ENCODE peak calls at places on chromosomes 4 and X, in five cellular contexts. X, G, O, Z and N are unnamed samples. For H3K79me1, the result is how much of the 10 kb centered on the place peaks cover.

GRCh38 chrX:72128881-72129280 is 2.8 kb downstream of the RTL5 start:
- DNase-seq in X (peak), G (no peak), O (no peak), Z (no peak), N (no peak)

GRCh38 chr4:38387348-38387747 is 276.7 kb upstream of the KLF3 start:
- DNase-seq in X (no peak), G (no peak), O (peak), Z (no peak), N (no peak)

GRCh38 chr4:10554694-10555093 is 97.5 kb upstream of the ZNF518B start:
- DNase-seq in X (peak), G (peak), O (peak), Z (no peak), N (peak)

GRCh38 chrX:11386812-11387211 is 93.6 kb downstream of the AMELX start:
- DNase-seq in X (no peak), G (no peak), O (no peak), Z (no peak), N (no peak)

GRCh38 chr4:148229798-148230197 is 212.4 kb downstream of the NR3C2 start:
- DNase-seq in X (no peak), G (no peak), O (no peak), Z (no peak), N (no peak)

GRCh38 chrX:12013220-12013619 is 125.1 kb upstream of the FRMPD4 start:
- DNase-seq in X (no peak), G (no peak), O (peak), Z (no peak), N (peak)

GRCh38 chr4:40940317-40940720 is 190.6 kb downstream of the NSUN7 start:
- DNase-seq in X (no peak), G (no peak), O (no peak), Z (no peak), N (no peak)

GRCh38 chr4:101155859-101156430 is 191.4 kb downstream of the PPP3CA start:
- DNase-seq in X (no peak), G (no peak), O (no peak), Z (no peak), N (no peak)

GRCh38 chrX:97109730-97110129 is 226.0 kb downstream of the RPA4 start:
- DNase-seq in X (no peak), G (no peak), O (no peak), Z (no peak), N (no peak)

GRCh38 chr4:142850478-142850877 is 4.4 kb upstream of the INPP4B start:
- DNase-seq in X (peak), G (no peak), O (no peak), Z (no peak), N (no peak)

GRCh38 chr4:159052315-159052714 is 50.6 kb upstream of the RAPGEF2 start:
- DNase-seq in X (no peak), G (no peak), O (no peak), Z (no peak), N (no peak)

GRCh38 chr4:26197018-26197779 is 123.6 kb upstream of the RBPJ start:
- DNase-seq in X (no peak), G (no peak), O (peak), Z (no peak), N (peak)

GRCh38 chr4:165201806-165202205 is 5.6 kb upstream of the KLHL2 start:
- DNase-seq in X (no peak), G (no peak), O (no peak), Z (no peak), N (no peak)

DNA sequence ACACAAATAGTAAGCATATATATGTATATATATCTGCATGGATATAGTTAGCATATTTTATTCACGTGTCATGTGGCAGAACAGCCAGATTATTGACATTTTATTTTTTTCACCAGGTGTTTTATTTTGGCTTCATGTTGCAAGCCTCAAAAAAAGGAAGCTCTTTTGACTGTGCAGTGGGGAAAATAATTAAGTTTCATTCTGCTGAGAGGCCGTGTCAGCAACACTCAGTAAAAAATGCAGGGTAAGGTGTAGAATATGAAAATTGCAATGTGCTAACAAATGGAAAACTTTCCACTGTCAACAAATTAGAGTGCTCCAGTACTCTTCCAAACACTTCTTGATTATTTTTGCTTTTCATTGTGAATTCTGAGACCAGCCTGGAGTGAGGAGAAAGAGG is 511.5 kb downstream of the GLUD2 start:
- DNase-seq in X (no peak), G (no peak), O (no peak), Z (no peak), N (no peak)
- H4K8ac ChIP-seq in X (no peak), G (no peak), O (no peak), Z (no peak), N (no peak)

GRCh38 chr4:145823743-145824142 is 114.9 kb downstream of the ZNF827 start:
- DNase-seq in X (no peak), G (no peak), O (no peak), Z (no peak), N (no peak)
- H3K4me2 ChIP-seq in X (no peak), G (no peak), O (no peak), Z (no peak), N (no peak)

GRCh38 chr4:128354205-128354821 is 66.7 kb upstream of the PGRMC2 start:
- DNase-seq in X (peak), G (peak), O (peak), Z (no peak), N (peak)

GRCh38 chr4:128351502-128351901 is 63.9 kb upstream of the PGRMC2 start:
- DNase-seq in X (no peak), G (no peak), O (no peak), Z (no peak), N (no peak)

GRCh38 chr4:128350449-128351045 is 62.9 kb upstream of the PGRMC2 start:
- DNase-seq in X (no peak), G (no peak), O (no peak), Z (no peak), N (no peak)

GRCh38 chr4:128355301-128355700 is 67.7 kb upstream of the PGRMC2 start:
- DNase-seq in X (peak), G (no peak), O (no peak), Z (no peak), N (peak)

DNA sequence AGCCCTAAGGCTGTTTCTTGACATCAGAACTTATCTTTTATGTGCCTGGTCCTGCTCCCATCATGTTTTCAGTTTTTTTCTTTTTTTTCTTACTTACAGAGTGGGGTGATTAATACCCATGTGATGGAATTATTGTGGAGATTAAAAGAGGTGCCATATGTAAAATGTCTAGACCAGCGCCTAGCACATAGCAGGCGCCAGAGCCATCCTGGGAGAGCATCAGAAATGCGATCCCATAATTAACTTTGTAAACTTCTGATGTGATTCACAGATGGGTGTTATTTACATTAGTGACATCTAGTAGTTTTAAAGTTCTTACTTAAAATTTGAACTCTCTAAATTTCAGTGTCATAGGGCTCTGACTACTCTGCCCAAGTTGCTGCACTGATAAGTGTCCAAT is 66.2 kb upstream of the PGRMC2 start:
- DNase-seq in X (no peak), G (no peak), O (peak), Z (no peak), N (peak)
- H3K79me1 ChIP-seq in X (under half), G (under half), O (under half), Z (under half), N (under half)

DNA sequence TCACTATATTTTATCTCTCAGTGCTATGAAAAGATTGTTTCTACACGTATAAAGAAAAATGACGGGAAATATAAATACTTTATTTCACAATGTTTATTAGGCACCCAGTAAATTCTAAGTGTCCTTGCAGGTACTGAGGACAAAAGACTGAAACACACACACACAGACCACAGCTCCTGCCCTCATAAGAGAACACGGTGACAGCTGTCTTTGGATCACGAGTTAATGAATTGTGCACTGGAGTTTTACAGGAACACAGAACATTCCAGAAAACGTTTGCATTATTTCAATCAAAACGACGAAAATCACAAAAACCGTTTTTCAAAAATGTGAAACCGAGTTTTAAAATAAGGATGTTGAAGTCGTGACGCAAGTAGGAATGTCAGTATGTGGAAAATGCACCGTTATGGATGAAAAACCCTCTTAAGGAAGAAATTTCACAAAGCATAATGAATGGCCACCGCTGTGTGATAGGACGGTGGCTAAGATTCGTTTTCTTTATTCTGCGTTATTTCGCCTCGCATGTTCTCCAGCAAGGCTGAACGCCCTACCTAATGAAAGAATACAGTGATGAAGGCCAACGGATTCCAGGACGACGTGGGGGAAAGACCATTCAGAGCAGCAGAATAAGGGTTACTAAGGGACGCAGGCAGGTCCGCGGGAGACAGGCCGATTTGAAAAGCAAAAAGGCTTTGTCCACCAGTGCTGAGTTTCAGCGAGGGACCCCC is 24.2 kb downstream of the FAM156A start:
- DNase-seq in X (no peak), G (no peak), O (no peak), Z (no peak), N (no peak)
- H4K8ac ChIP-seq in X (no peak), G (no peak), O (peak), Z (peak), N (peak)

GRCh38 chr4:52298444-52298843 is 247.3 kb downstream of the SPATA18 start:
- DNase-seq in X (no peak), G (no peak), O (no peak), Z (no peak), N (no peak)
- H3K4me2 ChIP-seq in X (no peak), G (no peak), O (no peak), Z (no peak), N (no peak)

GRCh38 chr4:173527103-173527876 is 2.7 kb downstream of the HAND2 start:
- DNase-seq in X (peak), G (no peak), O (no peak), Z (no peak), N (peak)

GRCh38 chr4:173526034-173526482 is 4.0 kb downstream of the HAND2 start:
- DNase-seq in X (peak), G (no peak), O (no peak), Z (no peak), N (peak)

GRCh38 chr4:173525118-173526033 is 4.7 kb downstream of the HAND2 start:
- DNase-seq in X (peak), G (no peak), O (no peak), Z (no peak), N (peak)

GRCh38 chr4:173528378-173529321 is 1.4 kb downstream of the HAND2 start:
- DNase-seq in X (peak), G (peak), O (no peak), Z (no peak), N (peak)

GRCh38 chr4:173526724-173527102 is 3.3 kb downstream of the HAND2 start:
- DNase-seq in X (no peak), G (no peak), O (no peak), Z (no peak), N (no peak)
- H3K79me1 ChIP-seq in X (under half), G (under half), O (under half), Z (under half), N (under half)

GRCh38 chrX:134240209-134240608 is 3.2 kb downstream of the CCDC160 start:
- DNase-seq in X (peak), G (no peak), O (no peak), Z (no peak), N (no peak)

GRCh38 chrX:134237363-134237702 is 351 bp downstream of the CCDC160 start:
- DNase-seq in X (no peak), G (no peak), O (no peak), Z (no peak), N (peak)

GRCh38 chrX:134239016-134239415 is 2.0 kb downstream of the CCDC160 start:
- DNase-seq in X (no peak), G (no peak), O (no peak), Z (no peak), N (no peak)

GRCh38 chrX:134235236-134235635 is 1.7 kb upstream of the CCDC160 start:
- DNase-seq in X (no peak), G (no peak), O (no peak), Z (no peak), N (no peak)

DNA sequence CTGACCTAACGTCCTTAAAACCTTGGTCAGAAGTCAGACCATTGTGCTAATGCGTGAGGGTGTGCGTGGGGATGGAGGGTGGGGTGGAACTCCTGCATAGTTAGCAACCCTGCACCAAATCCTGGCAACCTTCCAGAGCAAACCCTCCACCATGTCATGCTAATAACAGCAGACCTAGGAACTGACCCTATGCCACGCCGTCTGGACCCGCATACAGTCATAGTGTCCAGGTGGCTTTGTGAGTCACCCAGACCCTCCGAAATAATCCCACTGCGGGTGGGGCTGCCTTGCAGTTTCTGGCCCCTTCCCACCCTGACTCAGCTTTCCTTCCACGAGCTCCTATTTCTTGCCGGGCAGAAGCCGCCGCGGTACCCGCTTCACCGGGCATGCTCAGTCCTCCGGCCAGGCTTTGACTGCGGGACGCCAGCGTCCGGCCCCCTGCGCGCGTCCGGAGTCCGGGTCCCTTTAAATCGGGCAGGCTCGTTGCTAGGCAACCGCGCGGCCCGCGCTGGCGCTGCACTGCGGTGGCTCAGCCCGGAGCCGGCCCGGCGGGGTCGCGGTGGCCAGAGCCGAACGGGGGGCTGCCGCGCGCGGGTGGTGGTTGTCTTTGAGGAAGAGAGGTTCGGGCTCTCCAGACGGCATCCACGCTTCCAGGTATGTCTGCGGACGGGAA is at the start of gene CCDC160:
- DNase-seq in X (peak), G (peak), O (no peak), Z (peak), N (peak)
- H4K8ac ChIP-seq in X (no peak), G (no peak), O (no peak), Z (peak), N (no peak)

GRCh38 chrX:18962329-18962728 is 21.6 kb downstream of the PHKA2 start:
- DNase-seq in X (no peak), G (no peak), O (no peak), Z (no peak), N (no peak)
- H3K4me2 ChIP-seq in X (no peak), G (no peak), O (no peak), Z (no peak), N (no peak)

GRCh38 chr4:140252144-140252741 is 98.3 kb upstream of the MAML3 start:
- DNase-seq in X (peak), G (no peak), O (no peak), Z (no peak), N (no peak)

GRCh38 chr4:140255467-140255866 is 101.5 kb upstream of the MAML3 start:
- DNase-seq in X (no peak), G (no peak), O (peak), Z (no peak), N (peak)

GRCh38 chr4:140252742-140253555 is 99.0 kb upstream of the MAML3 start:
- DNase-seq in X (peak), G (peak), O (peak), Z (no peak), N (peak)

GRCh38 chr4:140254656-140255299 is 100.8 kb upstream of the MAML3 start:
- DNase-seq in X (no peak), G (no peak), O (no peak), Z (no peak), N (peak)

GRCh38 chr4:140253556-140254027 is 99.6 kb upstream of the MAML3 start:
- DNase-seq in X (no peak), G (no peak), O (no peak), Z (no peak), N (no peak)
- H3K79me1 ChIP-seq in X (under half), G (under half), O (under half), Z (under half), N (under half)

DNA sequence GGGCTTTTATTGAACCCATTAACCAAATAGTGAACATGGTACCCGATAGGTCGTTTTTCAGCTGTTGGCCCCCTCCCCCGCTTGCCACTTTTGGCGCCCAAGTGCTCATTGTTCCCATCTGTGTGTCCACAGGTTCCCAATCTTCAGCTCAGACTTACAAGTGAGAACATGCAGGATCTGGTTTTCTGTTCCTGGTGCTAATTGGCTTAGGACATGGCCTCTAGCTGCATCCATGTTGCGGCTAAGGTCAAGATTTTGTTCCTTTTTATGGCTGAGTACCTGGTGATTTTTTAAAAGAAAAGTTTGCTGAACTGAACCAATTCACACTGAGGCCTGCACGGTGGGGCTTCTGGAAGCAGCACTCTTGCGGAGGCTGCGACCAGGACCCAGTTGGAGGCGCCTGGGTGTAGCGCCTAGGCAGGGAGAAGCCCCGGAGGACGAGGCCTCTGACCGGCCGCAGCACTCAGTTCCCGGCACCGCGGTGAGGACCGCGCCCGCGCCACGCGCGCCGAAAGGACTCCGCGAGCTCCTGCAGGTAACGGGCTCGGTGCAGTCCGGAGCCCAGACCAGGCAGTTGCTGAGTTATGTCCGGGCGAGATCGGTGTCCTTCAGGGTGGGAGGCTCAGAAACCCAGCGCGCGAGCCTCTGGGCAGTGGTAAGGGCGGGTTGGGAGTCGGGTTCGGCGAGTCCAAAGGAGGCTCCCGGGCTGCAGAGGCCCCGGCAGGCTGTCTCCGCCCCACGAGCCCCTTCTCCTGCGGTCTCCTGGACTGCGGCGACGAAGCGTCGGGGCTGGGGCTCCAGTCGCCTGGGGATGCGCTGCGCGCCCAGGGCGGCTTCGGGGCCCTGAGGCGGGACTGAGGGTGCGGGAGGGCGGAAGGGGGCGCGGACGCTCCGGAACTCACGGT is 15.8 kb upstream of the SLC25A4 start:
- DNase-seq in X (peak), G (no peak), O (no peak), Z (no peak), N (peak)
- H4K8ac ChIP-seq in X (no peak), G (peak), O (no peak), Z (peak), N (peak)